ENCODE peak calls at places on chromosome 12, in four cellular contexts. One of them, this sample, is unnamed.

GRCh38 chr12:114011711-114012110 is 45.6 kb upstream of the RBM19 start:
- DNase-seq in colonic mucosa: no peak
- DNase-seq in hippocampal formation: no peak
- DNase-seq in HFFc6: no peak
- DNase-seq in this sample: no peak

GRCh38 chr12:104763163-104763805 is 194.8 kb downstream of the SLC41A2 start:
- DNase-seq in colonic mucosa: no peak
- DNase-seq in hippocampal formation: no peak
- DNase-seq in HFFc6: peak; percentile 30
- DNase-seq in this sample: no peak

GRCh38 chr12:115920395-115921183 is 356.9 kb downstream of the MED13L start:
- DNase-seq in colonic mucosa: no peak
- DNase-seq in hippocampal formation: no peak
- DNase-seq in HFFc6: peak; percentile 23
- DNase-seq in this sample: no peak

GRCh38 chr12:68445836-68446235 is 113.7 kb upstream of the MDM1 start:
- DNase-seq in colonic mucosa: no peak
- DNase-seq in hippocampal formation: no peak
- DNase-seq in HFFc6: no peak
- DNase-seq in this sample: no peak

GRCh38 chr12:100826323-100826722 is 31.7 kb downstream of the ANO4 start:
- DNase-seq in colonic mucosa: peak; percentile 37
- DNase-seq in hippocampal formation: peak; percentile 10
- DNase-seq in HFFc6: peak; percentile 11
- DNase-seq in this sample: no peak

GRCh38 chr12:103928736-103929050 is 1.5 kb upstream of the HSP90B1 start:
- DNase-seq in colonic mucosa: peak; percentile 68
- DNase-seq in hippocampal formation: peak; percentile 21
- DNase-seq in HFFc6: no peak
- DNase-seq in this sample: no peak

GRCh38 chr12:116818341-116818856 is 62.8 kb downstream of the HRK start:
- DNase-seq in colonic mucosa: peak; percentile 25
- DNase-seq in hippocampal formation: no peak
- DNase-seq in HFFc6: peak; percentile 3
- DNase-seq in this sample: peak; percentile 71

GRCh38 chr12:83826112-83826511 is 1086.5 kb downstream of the SLC6A15 start:
- DNase-seq in colonic mucosa: peak; percentile 22
- DNase-seq in hippocampal formation: no peak
- DNase-seq in HFFc6: peak; percentile 50
- DNase-seq in this sample: no peak

GRCh38 chr12:122862872-122863701 is 27.8 kb downstream of the HIP1R start:
- DNase-seq in colonic mucosa: peak; percentile 91
- DNase-seq in hippocampal formation: no peak
- DNase-seq in HFFc6: no peak
- DNase-seq in this sample: peak; percentile 87

This sample was measured in kidney.